ENCODE peak calls at places on chromosomes 5 and 9, in five cellular contexts. I is mammary epithelial cell, T is H9, N is GM23338, Q is astrocyte. W is an unnamed sample. For H3K79me2, the result is how much of the 10 kb centered on the place peaks cover.

GRCh38 chr5:65065112-65065511 is 296.4 kb downstream of the CWC27 start:
- DNase-seq in Q (no peak), T (no peak), N (no peak), I (no peak), W (no peak)

GRCh38 chr9:103537426-103537825 is 542.3 kb downstream of the CYLC2 start:
- DNase-seq in I (no peak), T (no peak), Q (no peak), N (no peak), W (no peak)

GRCh38 chr9:89887286-89887685 is 282.5 kb downstream of the GADD45G start:
- DNase-seq in I (no peak), Q (no peak), T (peak), N (no peak), W (no peak)

GRCh38 chr5:180364306-180364856 is 11.2 kb upstream of the GFPT2 start:
- DNase-seq in T (no peak), I (no peak), Q (no peak), N (no peak), W (no peak)

GRCh38 chr9:21153688-21154608 is 12.3 kb upstream of the IFNW1 start:
- DNase-seq in I (peak), Q (peak), N (peak), T (peak), W (no peak)

GRCh38 chr9:17928768-17929167 is 349.9 kb downstream of the SH3GL2 start:
- DNase-seq in T (no peak), I (no peak), Q (no peak), N (no peak), W (no peak)

GRCh38 chr9:110583237-110583636 is 3.7 kb upstream of the SVEP1 start:
- DNase-seq in Q (no peak), N (no peak), I (peak), T (no peak), W (no peak)

GRCh38 chr9:79013715-79014610 is 557.8 kb upstream of the TLE4 start:
- DNase-seq in N (no peak), I (peak), Q (peak), T (no peak), W (peak)

GRCh38 chr5:160787247-160787646 is 64.8 kb downstream of the ATP10B start:
- DNase-seq in Q (no peak), I (peak), N (peak), T (peak), W (peak)

GRCh38 chr9:123406691-123407536 is 50.9 kb downstream of the CRB2 start:
- DNase-seq in N (no peak), I (no peak), T (no peak), Q (peak), W (no peak)

GRCh38 chr5:176740702-176741565 is 69.4 kb upstream of the UNC5A start:
- DNase-seq in I (no peak), N (no peak), T (peak), Q (no peak), W (no peak)

GRCh38 chr5:1104327-1105006 is 7.4 kb downstream of the SLC12A7 start:
- DNase-seq in I (no peak), N (no peak), T (no peak), Q (no peak), W (no peak)

GRCh38 chr5:9545301-9545958 is 445 bp downstream of the SEMA5A start:
- DNase-seq in N (peak), Q (no peak), I (peak), T (peak), W (no peak)

GRCh38 chr9:127835930-127836586 is 18.4 kb downstream of the ENG start:
- DNase-seq in N (no peak), T (no peak), Q (peak), I (no peak), W (no peak)

GRCh38 chr5:150059623-150060022 is 26.7 kb downstream of the CSF1R start:
- DNase-seq in Q (no peak), I (no peak), T (no peak), N (peak), W (no peak)

DNA sequence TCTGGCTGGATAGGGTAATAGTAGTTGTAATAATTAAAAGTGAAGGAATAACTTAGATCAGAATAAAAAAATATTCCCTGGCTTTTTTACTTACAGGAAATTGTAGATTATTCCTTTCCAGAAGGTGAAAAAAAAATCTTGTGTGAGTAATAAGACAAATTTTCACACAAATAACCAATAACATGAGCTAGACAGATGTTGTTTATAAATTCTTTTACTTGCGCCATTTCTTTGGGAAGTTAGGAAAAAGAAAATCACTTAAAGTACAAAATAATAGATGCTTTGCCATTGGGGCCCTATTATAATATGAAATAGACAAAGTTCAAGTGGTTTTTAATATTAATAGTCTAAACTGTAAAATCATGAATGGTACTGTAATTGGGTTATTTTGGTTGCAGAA is 204.1 kb downstream of the ARRDC3 start:
- DNase-seq in T (no peak), I (no peak), Q (peak), N (no peak), W (no peak)
- H3K27ac ChIP-seq in T (no peak), I (no peak), Q (no peak), N (no peak), W (no peak)

GRCh38 chr5:43051668-43052067 is 11.5 kb upstream of the ANXA2R start:
- DNase-seq in N (no peak), T (no peak), I (no peak), Q (no peak), W (no peak)
- H3K79me2 ChIP-seq in N (under half), T (under half), I (under half), Q (half or more), W (under half)

GRCh38 chr5:158877124-158877581 is 222.6 kb downstream of the EBF1 start:
- DNase-seq in T (no peak), N (no peak), I (no peak), Q (no peak), W (peak)

GRCh38 chr5:158874814-158875213 is 224.9 kb downstream of the EBF1 start:
- DNase-seq in T (no peak), I (no peak), N (no peak), Q (no peak), W (peak)

GRCh38 chr5:158877706-158878105 is 222.0 kb downstream of the EBF1 start:
- DNase-seq in I (no peak), N (no peak), Q (no peak), T (no peak), W (no peak)

GRCh38 chr5:158875272-158875679 is 224.4 kb downstream of the EBF1 start:
- DNase-seq in Q (no peak), N (no peak), T (no peak), I (no peak), W (peak)

DNA sequence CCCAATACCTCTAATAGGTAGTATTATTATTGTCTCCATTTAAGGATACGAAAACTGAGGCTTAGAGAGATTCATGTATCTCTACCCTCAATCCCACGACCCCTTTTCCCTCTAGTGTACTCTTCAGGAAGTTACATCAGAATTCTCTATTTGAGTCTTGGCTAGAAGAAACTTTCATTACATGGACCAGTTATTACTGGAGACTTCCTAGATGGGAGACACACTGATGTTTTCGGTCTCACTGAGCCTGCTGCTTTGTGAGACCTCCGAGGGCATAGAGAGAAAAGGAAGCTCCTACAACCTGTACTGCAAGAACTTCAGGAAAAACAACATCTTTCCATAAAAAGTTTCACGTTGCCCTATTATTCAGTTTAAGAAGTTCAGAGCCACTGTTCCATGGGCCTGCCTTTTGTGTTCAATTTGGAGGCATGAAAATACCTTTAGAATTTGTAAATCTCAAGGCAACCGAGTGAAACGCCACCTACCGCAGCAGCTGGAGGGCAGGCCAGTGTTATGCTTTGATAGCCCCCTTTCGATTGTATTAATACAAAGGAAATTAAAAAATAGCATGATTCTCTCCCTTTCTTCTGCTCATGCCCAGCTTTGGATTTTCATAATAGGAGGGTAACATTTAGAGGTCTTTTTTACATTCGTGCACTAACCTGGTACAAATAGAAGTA is 223.3 kb downstream of the EBF1 start:
- DNase-seq in N (no peak), I (no peak), T (no peak), Q (no peak), W (peak)
- H3K27ac ChIP-seq in N (no peak), I (no peak), T (no peak), Q (no peak), W (peak)

GRCh38 chr9:14300588-14300987 is 13.4 kb downstream of the NFIB start:
- DNase-seq in N (no peak), Q (no peak), T (no peak), I (no peak), W (no peak)

GRCh38 chr9:14296462-14296861 is 17.5 kb downstream of the NFIB start:
- DNase-seq in T (no peak), I (no peak), Q (no peak), N (no peak), W (no peak)

GRCh38 chr9:14301582-14301981 is 12.4 kb downstream of the NFIB start:
- DNase-seq in I (no peak), T (no peak), N (no peak), Q (no peak), W (no peak)

GRCh38 chr9:14301006-14301405 is 12.9 kb downstream of the NFIB start:
- DNase-seq in N (no peak), I (no peak), T (no peak), Q (no peak), W (no peak)

GRCh38 chr9:14298607-14299022 is 15.3 kb downstream of the NFIB start:
- DNase-seq in T (no peak), I (no peak), Q (no peak), N (no peak), W (no peak)
- H3K79me2 ChIP-seq in T (under half), I (half or more), Q (half or more), N (under half), W (under half)

GRCh38 chr9:130287736-130288135 is 22.2 kb downstream of the HMCN2 start:
- DNase-seq in T (no peak), Q (no peak), N (no peak), I (no peak), W (no peak)

GRCh38 chr9:130288926-130289705 is 23.6 kb downstream of the HMCN2 start:
- DNase-seq in N (peak), I (no peak), T (no peak), Q (no peak), W (no peak)

GRCh38 chr9:130286781-130287428 is 21.3 kb downstream of the HMCN2 start:
- DNase-seq in N (no peak), I (no peak), T (no peak), Q (no peak), W (no peak)

GRCh38 chr9:130289711-130290241 is 24.2 kb downstream of the HMCN2 start:
- DNase-seq in T (no peak), I (no peak), Q (no peak), N (no peak), W (no peak)

DNA sequence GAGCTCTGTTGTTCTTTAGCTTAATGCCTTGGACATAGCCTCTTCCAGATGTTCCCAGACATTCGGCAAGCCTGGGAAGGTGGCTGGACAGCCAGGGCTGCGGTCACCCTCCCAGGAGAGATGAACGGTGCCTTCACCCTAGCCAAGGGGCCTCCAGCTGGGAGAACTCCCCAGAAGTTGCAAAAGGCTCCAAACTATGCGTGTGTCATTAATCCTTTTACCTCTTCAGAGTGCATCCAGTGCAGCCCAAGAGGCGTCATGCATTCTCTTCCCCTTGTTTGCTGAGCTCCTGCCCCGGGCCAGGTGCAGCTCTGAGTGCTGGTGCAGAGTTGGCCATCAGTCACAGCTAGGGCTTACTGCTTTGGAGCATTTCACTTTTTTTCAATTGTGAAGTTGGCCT is 22.8 kb downstream of the HMCN2 start:
- DNase-seq in I (no peak), T (no peak), Q (no peak), N (no peak), W (no peak)
- H3K27ac ChIP-seq in I (no peak), T (no peak), Q (no peak), N (no peak), W (no peak)

DNA sequence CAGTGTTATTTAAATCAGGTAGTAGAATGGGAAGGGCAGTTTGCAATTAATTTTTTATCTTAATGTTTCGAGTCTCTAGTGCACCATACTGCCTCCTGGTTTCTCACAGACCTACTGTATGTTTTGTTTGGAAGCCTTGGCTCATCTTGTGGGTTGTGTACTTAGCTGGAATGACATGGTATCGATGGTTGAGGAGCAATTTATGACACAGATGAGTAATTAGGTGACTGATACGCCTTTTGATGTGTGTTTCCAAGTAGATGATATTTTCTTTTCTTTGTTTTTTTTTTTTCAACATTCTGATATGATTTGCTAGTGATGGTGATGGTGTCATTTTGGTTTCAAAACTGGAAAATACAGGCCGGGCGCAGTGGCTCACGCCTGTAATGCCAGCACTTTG is 16.1 kb downstream of the BASP1 start:
- DNase-seq in T (no peak), I (peak), Q (peak), N (no peak), W (no peak)
- H3K79me2 ChIP-seq in T (under half), I (half or more), Q (half or more), N (half or more), W (half or more)

DNA sequence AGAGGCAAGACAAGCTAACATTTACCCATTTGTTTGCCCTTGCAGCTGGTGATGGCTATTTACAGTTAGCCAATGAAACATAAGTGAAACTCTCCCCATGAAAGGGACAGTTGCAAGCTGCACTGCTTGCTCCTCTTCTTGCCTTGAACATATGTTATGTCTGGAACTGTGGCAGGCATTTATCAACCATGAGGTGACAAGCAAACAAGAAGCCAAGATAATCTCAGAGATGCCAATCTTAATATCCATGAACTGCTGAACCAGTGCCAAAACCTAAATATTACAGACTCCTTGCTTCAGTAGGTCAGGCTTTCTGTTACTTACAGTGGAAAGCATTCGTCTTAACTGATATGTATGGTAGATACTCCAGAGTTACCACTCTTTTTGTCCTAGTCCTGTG is 133.4 kb downstream of the ACTBL2 start:
- DNase-seq in N (no peak), T (no peak), I (no peak), Q (peak), W (no peak)
- H3K27ac ChIP-seq in N (no peak), T (no peak), I (no peak), Q (no peak), W (no peak)

GRCh38 chr9:69132391-69132790 is 41.7 kb upstream of the TJP2 start:
- DNase-seq in Q (no peak), I (no peak), T (peak), N (no peak), W (no peak)

GRCh38 chr9:69136185-69136584 is 37.9 kb upstream of the TJP2 start:
- DNase-seq in I (no peak), Q (no peak), T (no peak), N (no peak), W (no peak)

GRCh38 chr9:69134412-69134811 is 39.7 kb upstream of the TJP2 start:
- DNase-seq in N (no peak), T (peak), Q (no peak), I (no peak), W (no peak)

GRCh38 chr9:69131682-69132081 is 42.4 kb upstream of the TJP2 start:
- DNase-seq in Q (peak), N (no peak), T (peak), I (peak), W (no peak)

GRCh38 chr9:69130456-69131441 is 43.3 kb upstream of the TJP2 start:
- DNase-seq in T (peak), I (peak), N (peak), Q (peak), W (no peak)
- H3K79me2 ChIP-seq in T (under half), I (half or more), N (half or more), Q (under half), W (under half)

GRCh38 chr5:57332350-57332749 is 150.3 kb downstream of the ACTBL2 start:
- DNase-seq in I (no peak), Q (peak), T (no peak), N (no peak), W (no peak)
- H3K27ac ChIP-seq in I (no peak), Q (no peak), T (no peak), N (no peak), W (no peak)

W was measured in Karpas-422.